ENCODE peak calls at places on chromosome 17, in four cellular contexts. G is cardiac fibroblast, F is pancreas, V is left ventricle myocardium inferior. B is an unnamed sample.

GRCh38 chr17:53218723-53219122 is 604.0 kb upstream of the KIF2B start:
- DNase-seq in G (no peak), F (no peak), V (no peak), B (no peak)

GRCh38 chr17:77884019-77884418 is 74.5 kb upstream of the TNRC6C start:
- DNase-seq in G (peak; percentile 39), F (no peak), V (no peak), B (no peak)

GRCh38 chr17:7884581-7885356 is 3.8 kb upstream of the CHD3 start:
- DNase-seq in G (no peak), F (peak; percentile 73), V (no peak), B (peak; percentile 50)

GRCh38 chr17:56595831-56596740 is 2.6 kb downstream of the NOG start:
- DNase-seq in G (no peak), F (no peak), V (no peak), B (no peak)

GRCh38 chr17:2709173-2709661 is 2.3 kb downstream of the CLUH start:
- DNase-seq in G (no peak), F (peak; percentile 83), V (no peak), B (peak; percentile 88)

GRCh38 chr17:7109461-7110322 is 4.9 kb downstream of the ASGR2 start:
- DNase-seq in G (no peak), F (no peak), V (no peak), B (no peak)

GRCh38 chr17:11097121-11097520 is 143.9 kb upstream of the SHISA6 start:
- DNase-seq in G (no peak), F (no peak), V (no peak), B (no peak)

GRCh38 chr17:50468120-50469004 is at the start of gene CHAD:
- DNase-seq in G (no peak), F (peak; percentile 62), V (no peak), B (peak; percentile 25)

GRCh38 chr17:18363021-18363941 is at the start of gene SHMT1:
- DNase-seq in G (peak; percentile 90), F (peak; percentile 97), V (peak; percentile 95), B (peak; percentile 94)

GRCh38 chr17:75637143-75637538 is 3.9 kb downstream of the SMIM5 start:
- DNase-seq in G (no peak), F (peak; percentile 62), V (peak; percentile 76), B (peak; percentile 77)

GRCh38 chr17:35170968-35171771 is 23.0 kb downstream of the SLC35G3 start:
- DNase-seq in G (peak; percentile 43), F (no peak), V (no peak), B (no peak)

GRCh38 chr17:51128089-51128488 is 7.4 kb upstream of the SPAG9 start:
- DNase-seq in G (peak; percentile 50), F (no peak), V (no peak), B (no peak)

GRCh38 chr17:63477471-63478440 is 895 bp downstream of the ACE start:
- DNase-seq in G (no peak), F (peak; percentile 67), V (no peak), B (peak; percentile 57)

GRCh38 chr17:70969540-70970034 is 800.3 kb downstream of the KCNJ2 start:
- DNase-seq in G (no peak), F (no peak), V (no peak), B (no peak)

GRCh38 chr17:8698142-8699050 is 46.2 kb downstream of the CCDC42 start:
- DNase-seq in G (peak; percentile 92), F (no peak), V (peak; percentile 50), B (no peak)

GRCh38 chr17:80025796-80026195 is 9.9 kb downstream of the TBC1D16 start:
- DNase-seq in G (no peak), F (no peak), V (no peak), B (no peak)

GRCh38 chr17:80978499-80979497 is 12.8 kb upstream of the CHMP6 start:
- DNase-seq in G (no peak), F (no peak), V (no peak), B (no peak)

GRCh38 chr17:35030780-35031179 is 32.7 kb downstream of the RFFL start:
- DNase-seq in G (no peak), F (no peak), V (no peak), B (no peak)

GRCh38 chr17:48722924-48723554 is at the start of gene PRAC2:
- DNase-seq in G (no peak), F (no peak), V (no peak), B (peak; percentile 74)

GRCh38 chr17:74192950-74193781 is 10.3 kb upstream of the RPL38 start:
- DNase-seq in G (no peak), F (peak; percentile 50), V (peak; percentile 48), B (peak; percentile 37)

GRCh38 chr17:15456972-15457722 is 10.3 kb downstream of the CDRT4 start:
- DNase-seq in G (peak; percentile 90), F (no peak), V (peak; percentile 59), B (peak; percentile 66)

GRCh38 chr17:31595666-31596381 is 204.3 kb downstream of the RAB11FIP4 start:
- DNase-seq in G (no peak), F (no peak), V (no peak), B (no peak)

GRCh38 chr17:59814685-59815084 is 78.1 kb downstream of the TUBD1 start:
- DNase-seq in G (no peak), F (no peak), V (no peak), B (no peak)

GRCh38 chr17:69265873-69266272 is 37.2 kb upstream of the ABCA10 start:
- DNase-seq in G (no peak), F (no peak), V (no peak), B (no peak)

GRCh38 chr17:66724581-66725341 is 110.2 kb upstream of the CACNG5 start:
- DNase-seq in G (peak; percentile 77), F (no peak), V (peak; percentile 17), B (no peak)

GRCh38 chr17:50519141-50519834 is 11.0 kb downstream of the MYCBPAP start:
- DNase-seq in G (no peak), F (no peak), V (no peak), B (no peak)

GRCh38 chr17:77963441-77963840 is 4.9 kb downstream of the TNRC6C start:
- DNase-seq in G (peak; percentile 94), F (no peak), V (peak; percentile 33), B (no peak)

GRCh38 chr17:80861892-80862291 is 129.7 kb upstream of the CHMP6 start:
- DNase-seq in G (peak; percentile 30), F (peak; percentile 41), V (no peak), B (no peak)

GRCh38 chr17:21218101-21218500 is 4.1 kb upstream of the TMEM11 start:
- DNase-seq in G (no peak), F (no peak), V (no peak), B (no peak)

GRCh38 chr17:57604771-57605733 is 140.0 kb downstream of the CCDC182 start:
- DNase-seq in G (peak; percentile 70), F (peak; percentile 57), V (peak; percentile 54), B (peak; percentile 61)

B was measured in left colon.